ENCODE peak calls at places on chromosomes 7 and 10, in ten cellular contexts. One of them, this sample, is unnamed.

GRCh38 chr10:72525277-72525676 is 100.6 kb downstream of the MICU1 start:
- DNase-seq in CD8-positive, alpha-beta T cell: no peak
- DNase-seq in NCI-H1105: no peak
- DNase-seq in head of caudate nucleus: no peak
- DNase-seq in T-helper 17 cell: no peak
- DNase-seq in AG04450: no peak
- DNase-seq in lower lobe of right lung: no peak
- DNase-seq in adipocyte: peak
- DNase-seq in effector CD4-positive, alpha-beta T cell: no peak
- DNase-seq in stimulated activated CD4-positive, alpha-beta T cell treated with anti-CD3 and anti-CD28 coated beads, Interleukin-2, amount 100 ng/mL, for 48 hours: no peak
- DNase-seq in this sample: no peak

GRCh38 chr10:18611168-18611567 is 40.2 kb downstream of the NSUN6 start:
- DNase-seq in stimulated activated CD4-positive, alpha-beta T cell treated with anti-CD3 and anti-CD28 coated beads, Interleukin-2, amount 100 ng/mL, for 48 hours: no peak
- DNase-seq in CD8-positive, alpha-beta T cell: no peak
- DNase-seq in NCI-H1105: no peak
- DNase-seq in AG04450: no peak
- DNase-seq in lower lobe of right lung: no peak
- DNase-seq in head of caudate nucleus: no peak
- DNase-seq in effector CD4-positive, alpha-beta T cell: no peak
- DNase-seq in T-helper 17 cell: no peak
- DNase-seq in adipocyte: no peak
- DNase-seq in this sample: no peak

GRCh38 chr10:36421999-36422398 is 703.4 kb upstream of the ANKRD30A start:
- DNase-seq in head of caudate nucleus: no peak
- DNase-seq in T-helper 17 cell: no peak
- DNase-seq in adipocyte: no peak
- DNase-seq in lower lobe of right lung: no peak
- DNase-seq in AG04450: no peak
- DNase-seq in NCI-H1105: no peak
- DNase-seq in CD8-positive, alpha-beta T cell: no peak
- DNase-seq in stimulated activated CD4-positive, alpha-beta T cell treated with anti-CD3 and anti-CD28 coated beads, Interleukin-2, amount 100 ng/mL, for 48 hours: no peak
- DNase-seq in effector CD4-positive, alpha-beta T cell: no peak
- DNase-seq in this sample: no peak

GRCh38 chr10:109773818-109774440 is 149.4 kb downstream of the XPNPEP1 start:
- DNase-seq in AG04450: no peak
- DNase-seq in T-helper 17 cell: no peak
- DNase-seq in head of caudate nucleus: no peak
- DNase-seq in lower lobe of right lung: no peak
- DNase-seq in adipocyte: peak
- DNase-seq in NCI-H1105: peak
- DNase-seq in stimulated activated CD4-positive, alpha-beta T cell treated with anti-CD3 and anti-CD28 coated beads, Interleukin-2, amount 100 ng/mL, for 48 hours: no peak
- DNase-seq in CD8-positive, alpha-beta T cell: no peak
- DNase-seq in effector CD4-positive, alpha-beta T cell: no peak
- DNase-seq in this sample: no peak

GRCh38 chr7:105935250-105935649 is 27.8 kb upstream of the CDHR3 start:
- DNase-seq in head of caudate nucleus: no peak
- DNase-seq in lower lobe of right lung: no peak
- DNase-seq in adipocyte: no peak
- DNase-seq in stimulated activated CD4-positive, alpha-beta T cell treated with anti-CD3 and anti-CD28 coated beads, Interleukin-2, amount 100 ng/mL, for 48 hours: no peak
- DNase-seq in effector CD4-positive, alpha-beta T cell: no peak
- DNase-seq in T-helper 17 cell: no peak
- DNase-seq in NCI-H1105: peak
- DNase-seq in CD8-positive, alpha-beta T cell: no peak
- DNase-seq in AG04450: no peak
- DNase-seq in this sample: no peak

GRCh38 chr10:11609492-11610093 is 1.9 kb downstream of the USP6NL start:
- DNase-seq in head of caudate nucleus: no peak
- DNase-seq in stimulated activated CD4-positive, alpha-beta T cell treated with anti-CD3 and anti-CD28 coated beads, Interleukin-2, amount 100 ng/mL, for 48 hours: no peak
- DNase-seq in lower lobe of right lung: no peak
- DNase-seq in effector CD4-positive, alpha-beta T cell: no peak
- DNase-seq in CD8-positive, alpha-beta T cell: no peak
- DNase-seq in T-helper 17 cell: no peak
- DNase-seq in AG04450: no peak
- DNase-seq in adipocyte: no peak
- DNase-seq in NCI-H1105: no peak
- DNase-seq in this sample: no peak

GRCh38 chr7:77242535-77242934 is 42.9 kb upstream of the FGL2 start:
- DNase-seq in effector CD4-positive, alpha-beta T cell: no peak
- DNase-seq in adipocyte: no peak
- DNase-seq in NCI-H1105: no peak
- DNase-seq in lower lobe of right lung: no peak
- DNase-seq in stimulated activated CD4-positive, alpha-beta T cell treated with anti-CD3 and anti-CD28 coated beads, Interleukin-2, amount 100 ng/mL, for 48 hours: no peak
- DNase-seq in AG04450: no peak
- DNase-seq in head of caudate nucleus: no peak
- DNase-seq in CD8-positive, alpha-beta T cell: no peak
- DNase-seq in T-helper 17 cell: no peak
- DNase-seq in this sample: no peak

GRCh38 chr10:44948713-44949112 is 10.9 kb upstream of the RASSF4 start:
- DNase-seq in adipocyte: no peak
- DNase-seq in AG04450: no peak
- DNase-seq in effector CD4-positive, alpha-beta T cell: no peak
- DNase-seq in head of caudate nucleus: no peak
- DNase-seq in T-helper 17 cell: no peak
- DNase-seq in CD8-positive, alpha-beta T cell: no peak
- DNase-seq in stimulated activated CD4-positive, alpha-beta T cell treated with anti-CD3 and anti-CD28 coated beads, Interleukin-2, amount 100 ng/mL, for 48 hours: no peak
- DNase-seq in lower lobe of right lung: no peak
- DNase-seq in NCI-H1105: no peak
- DNase-seq in this sample: no peak

GRCh38 chr10:33240931-33241330 is 93.5 kb downstream of the NRP1 start:
- DNase-seq in CD8-positive, alpha-beta T cell: no peak
- DNase-seq in head of caudate nucleus: no peak
- DNase-seq in adipocyte: peak
- DNase-seq in NCI-H1105: no peak
- DNase-seq in AG04450: no peak
- DNase-seq in T-helper 17 cell: no peak
- DNase-seq in lower lobe of right lung: no peak
- DNase-seq in stimulated activated CD4-positive, alpha-beta T cell treated with anti-CD3 and anti-CD28 coated beads, Interleukin-2, amount 100 ng/mL, for 48 hours: no peak
- DNase-seq in effector CD4-positive, alpha-beta T cell: no peak
- DNase-seq in this sample: no peak

GRCh38 chr7:27248911-27249723 is 6.5 kb downstream of the EVX1 start:
- DNase-seq in lower lobe of right lung: no peak
- DNase-seq in head of caudate nucleus: no peak
- DNase-seq in T-helper 17 cell: no peak
- DNase-seq in adipocyte: no peak
- DNase-seq in AG04450: no peak
- DNase-seq in effector CD4-positive, alpha-beta T cell: no peak
- DNase-seq in CD8-positive, alpha-beta T cell: no peak
- DNase-seq in stimulated activated CD4-positive, alpha-beta T cell treated with anti-CD3 and anti-CD28 coated beads, Interleukin-2, amount 100 ng/mL, for 48 hours: no peak
- DNase-seq in NCI-H1105: no peak
- DNase-seq in this sample: no peak

GRCh38 chr10:31031666-31032514 is at the start of gene ZNF438:
- DNase-seq in CD8-positive, alpha-beta T cell: peak
- DNase-seq in T-helper 17 cell: peak
- DNase-seq in head of caudate nucleus: peak
- DNase-seq in NCI-H1105: peak
- DNase-seq in effector CD4-positive, alpha-beta T cell: peak
- DNase-seq in AG04450: peak
- DNase-seq in stimulated activated CD4-positive, alpha-beta T cell treated with anti-CD3 and anti-CD28 coated beads, Interleukin-2, amount 100 ng/mL, for 48 hours: peak
- DNase-seq in adipocyte: peak
- DNase-seq in lower lobe of right lung: peak
- DNase-seq in this sample: peak

GRCh38 chr10:86203162-86203905 is 163.3 kb downstream of the GRID1 start:
- DNase-seq in CD8-positive, alpha-beta T cell: no peak
- DNase-seq in effector CD4-positive, alpha-beta T cell: no peak
- DNase-seq in adipocyte: peak
- DNase-seq in AG04450: no peak
- DNase-seq in T-helper 17 cell: no peak
- DNase-seq in NCI-H1105: no peak
- DNase-seq in stimulated activated CD4-positive, alpha-beta T cell treated with anti-CD3 and anti-CD28 coated beads, Interleukin-2, amount 100 ng/mL, for 48 hours: no peak
- DNase-seq in lower lobe of right lung: no peak
- DNase-seq in head of caudate nucleus: no peak
- DNase-seq in this sample: no peak

GRCh38 chr10:28842321-28842720 is 165.0 kb downstream of the BAMBI start:
- DNase-seq in CD8-positive, alpha-beta T cell: no peak
- DNase-seq in stimulated activated CD4-positive, alpha-beta T cell treated with anti-CD3 and anti-CD28 coated beads, Interleukin-2, amount 100 ng/mL, for 48 hours: no peak
- DNase-seq in adipocyte: peak
- DNase-seq in effector CD4-positive, alpha-beta T cell: no peak
- DNase-seq in lower lobe of right lung: no peak
- DNase-seq in head of caudate nucleus: no peak
- DNase-seq in T-helper 17 cell: no peak
- DNase-seq in AG04450: no peak
- DNase-seq in NCI-H1105: no peak
- DNase-seq in this sample: no peak

GRCh38 chr7:152872745-152873118 is 113.2 kb downstream of the ACTR3B start:
- DNase-seq in lower lobe of right lung: no peak
- DNase-seq in NCI-H1105: no peak
- DNase-seq in stimulated activated CD4-positive, alpha-beta T cell treated with anti-CD3 and anti-CD28 coated beads, Interleukin-2, amount 100 ng/mL, for 48 hours: no peak
- DNase-seq in AG04450: no peak
- DNase-seq in adipocyte: no peak
- DNase-seq in T-helper 17 cell: no peak
- DNase-seq in head of caudate nucleus: no peak
- DNase-seq in effector CD4-positive, alpha-beta T cell: no peak
- DNase-seq in CD8-positive, alpha-beta T cell: no peak
- DNase-seq in this sample: no peak

GRCh38 chr10:9230625-9231024 is 1176.1 kb downstream of the GATA3 start:
- DNase-seq in stimulated activated CD4-positive, alpha-beta T cell treated with anti-CD3 and anti-CD28 coated beads, Interleukin-2, amount 100 ng/mL, for 48 hours: no peak
- DNase-seq in T-helper 17 cell: no peak
- DNase-seq in adipocyte: no peak
- DNase-seq in NCI-H1105: no peak
- DNase-seq in lower lobe of right lung: no peak
- DNase-seq in head of caudate nucleus: no peak
- DNase-seq in effector CD4-positive, alpha-beta T cell: no peak
- DNase-seq in AG04450: no peak
- DNase-seq in CD8-positive, alpha-beta T cell: no peak
- DNase-seq in this sample: no peak

GRCh38 chr7:152762056-152762455 is 2.5 kb downstream of the ACTR3B start:
- DNase-seq in stimulated activated CD4-positive, alpha-beta T cell treated with anti-CD3 and anti-CD28 coated beads, Interleukin-2, amount 100 ng/mL, for 48 hours: no peak
- DNase-seq in adipocyte: peak
- DNase-seq in lower lobe of right lung: no peak
- DNase-seq in CD8-positive, alpha-beta T cell: no peak
- DNase-seq in head of caudate nucleus: no peak
- DNase-seq in NCI-H1105: no peak
- DNase-seq in AG04450: no peak
- DNase-seq in T-helper 17 cell: no peak
- DNase-seq in effector CD4-positive, alpha-beta T cell: no peak
- DNase-seq in this sample: no peak

GRCh38 chr7:130489140-130489967 is 2.5 kb upstream of the MEST start:
- DNase-seq in effector CD4-positive, alpha-beta T cell: no peak
- DNase-seq in lower lobe of right lung: no peak
- DNase-seq in stimulated activated CD4-positive, alpha-beta T cell treated with anti-CD3 and anti-CD28 coated beads, Interleukin-2, amount 100 ng/mL, for 48 hours: no peak
- DNase-seq in adipocyte: peak
- DNase-seq in head of caudate nucleus: no peak
- DNase-seq in T-helper 17 cell: no peak
- DNase-seq in AG04450: no peak
- DNase-seq in CD8-positive, alpha-beta T cell: no peak
- DNase-seq in NCI-H1105: no peak
- DNase-seq in this sample: no peak

GRCh38 chr7:117157121-117157870 is 165.6 kb downstream of the WNT2 start:
- DNase-seq in lower lobe of right lung: peak
- DNase-seq in effector CD4-positive, alpha-beta T cell: no peak
- DNase-seq in T-helper 17 cell: no peak
- DNase-seq in CD8-positive, alpha-beta T cell: no peak
- DNase-seq in NCI-H1105: no peak
- DNase-seq in stimulated activated CD4-positive, alpha-beta T cell treated with anti-CD3 and anti-CD28 coated beads, Interleukin-2, amount 100 ng/mL, for 48 hours: no peak
- DNase-seq in AG04450: peak
- DNase-seq in head of caudate nucleus: peak
- DNase-seq in adipocyte: peak
- DNase-seq in this sample: no peak

GRCh38 chr7:102080371-102081243 is 206.1 kb upstream of the SH2B2 start:
- DNase-seq in stimulated activated CD4-positive, alpha-beta T cell treated with anti-CD3 and anti-CD28 coated beads, Interleukin-2, amount 100 ng/mL, for 48 hours: no peak
- DNase-seq in AG04450: no peak
- DNase-seq in CD8-positive, alpha-beta T cell: no peak
- DNase-seq in T-helper 17 cell: no peak
- DNase-seq in adipocyte: no peak
- DNase-seq in lower lobe of right lung: no peak
- DNase-seq in head of caudate nucleus: peak
- DNase-seq in effector CD4-positive, alpha-beta T cell: no peak
- DNase-seq in NCI-H1105: no peak
- DNase-seq in this sample: no peak

GRCh38 chr7:87342231-87342630 is 3.2 kb upstream of the CROT start:
- DNase-seq in AG04450: no peak
- DNase-seq in head of caudate nucleus: no peak
- DNase-seq in adipocyte: no peak
- DNase-seq in effector CD4-positive, alpha-beta T cell: no peak
- DNase-seq in CD8-positive, alpha-beta T cell: no peak
- DNase-seq in NCI-H1105: no peak
- DNase-seq in lower lobe of right lung: no peak
- DNase-seq in T-helper 17 cell: no peak
- DNase-seq in stimulated activated CD4-positive, alpha-beta T cell treated with anti-CD3 and anti-CD28 coated beads, Interleukin-2, amount 100 ng/mL, for 48 hours: no peak
- DNase-seq in this sample: no peak

GRCh38 chr7:5420841-5421625 is 2.6 kb downstream of the TNRC18 start:
- DNase-seq in T-helper 17 cell: no peak
- DNase-seq in stimulated activated CD4-positive, alpha-beta T cell treated with anti-CD3 and anti-CD28 coated beads, Interleukin-2, amount 100 ng/mL, for 48 hours: no peak
- DNase-seq in lower lobe of right lung: peak
- DNase-seq in AG04450: no peak
- DNase-seq in CD8-positive, alpha-beta T cell: no peak
- DNase-seq in NCI-H1105: no peak
- DNase-seq in effector CD4-positive, alpha-beta T cell: no peak
- DNase-seq in head of caudate nucleus: peak
- DNase-seq in adipocyte: no peak
- DNase-seq in this sample: peak

GRCh38 chr10:9342865-9343450 is 1288.5 kb downstream of the GATA3 start:
- DNase-seq in effector CD4-positive, alpha-beta T cell: no peak
- DNase-seq in lower lobe of right lung: no peak
- DNase-seq in T-helper 17 cell: no peak
- DNase-seq in AG04450: peak
- DNase-seq in stimulated activated CD4-positive, alpha-beta T cell treated with anti-CD3 and anti-CD28 coated beads, Interleukin-2, amount 100 ng/mL, for 48 hours: no peak
- DNase-seq in NCI-H1105: no peak
- DNase-seq in CD8-positive, alpha-beta T cell: no peak
- DNase-seq in adipocyte: peak
- DNase-seq in head of caudate nucleus: peak
- DNase-seq in this sample: no peak

GRCh38 chr7:35004531-35005096 is 32.7 kb downstream of the DPY19L1 start:
- DNase-seq in stimulated activated CD4-positive, alpha-beta T cell treated with anti-CD3 and anti-CD28 coated beads, Interleukin-2, amount 100 ng/mL, for 48 hours: no peak
- DNase-seq in T-helper 17 cell: no peak
- DNase-seq in NCI-H1105: no peak
- DNase-seq in adipocyte: peak
- DNase-seq in CD8-positive, alpha-beta T cell: no peak
- DNase-seq in effector CD4-positive, alpha-beta T cell: no peak
- DNase-seq in head of caudate nucleus: peak
- DNase-seq in AG04450: no peak
- DNase-seq in lower lobe of right lung: no peak
- DNase-seq in this sample: no peak

GRCh38 chr7:36299882-36300341 is 89.8 kb upstream of the ANLN start:
- DNase-seq in AG04450: no peak
- DNase-seq in lower lobe of right lung: no peak
- DNase-seq in stimulated activated CD4-positive, alpha-beta T cell treated with anti-CD3 and anti-CD28 coated beads, Interleukin-2, amount 100 ng/mL, for 48 hours: no peak
- DNase-seq in head of caudate nucleus: no peak
- DNase-seq in effector CD4-positive, alpha-beta T cell: no peak
- DNase-seq in adipocyte: no peak
- DNase-seq in T-helper 17 cell: no peak
- DNase-seq in NCI-H1105: no peak
- DNase-seq in CD8-positive, alpha-beta T cell: no peak
- DNase-seq in this sample: no peak

GRCh38 chr10:103193820-103194529 is 903 bp upstream of the NT5C2 start:
- DNase-seq in effector CD4-positive, alpha-beta T cell: no peak
- DNase-seq in T-helper 17 cell: no peak
- DNase-seq in lower lobe of right lung: no peak
- DNase-seq in stimulated activated CD4-positive, alpha-beta T cell treated with anti-CD3 and anti-CD28 coated beads, Interleukin-2, amount 100 ng/mL, for 48 hours: no peak
- DNase-seq in NCI-H1105: no peak
- DNase-seq in head of caudate nucleus: no peak
- DNase-seq in AG04450: no peak
- DNase-seq in adipocyte: no peak
- DNase-seq in CD8-positive, alpha-beta T cell: no peak
- DNase-seq in this sample: no peak

GRCh38 chr10:9305018-9305655 is 1250.6 kb downstream of the GATA3 start:
- DNase-seq in stimulated activated CD4-positive, alpha-beta T cell treated with anti-CD3 and anti-CD28 coated beads, Interleukin-2, amount 100 ng/mL, for 48 hours: no peak
- DNase-seq in NCI-H1105: peak
- DNase-seq in effector CD4-positive, alpha-beta T cell: no peak
- DNase-seq in head of caudate nucleus: no peak
- DNase-seq in CD8-positive, alpha-beta T cell: no peak
- DNase-seq in T-helper 17 cell: no peak
- DNase-seq in adipocyte: peak
- DNase-seq in lower lobe of right lung: no peak
- DNase-seq in AG04450: no peak
- DNase-seq in this sample: no peak

GRCh38 chr7:33558961-33559710 is 346.2 kb upstream of the BMPER start:
- DNase-seq in adipocyte: no peak
- DNase-seq in AG04450: no peak
- DNase-seq in NCI-H1105: no peak
- DNase-seq in T-helper 17 cell: no peak
- DNase-seq in head of caudate nucleus: no peak
- DNase-seq in stimulated activated CD4-positive, alpha-beta T cell treated with anti-CD3 and anti-CD28 coated beads, Interleukin-2, amount 100 ng/mL, for 48 hours: no peak
- DNase-seq in effector CD4-positive, alpha-beta T cell: no peak
- DNase-seq in CD8-positive, alpha-beta T cell: no peak
- DNase-seq in lower lobe of right lung: no peak
- DNase-seq in this sample: no peak

GRCh38 chr10:23156447-23157150 is 35.5 kb upstream of the PTF1A start:
- DNase-seq in effector CD4-positive, alpha-beta T cell: no peak
- DNase-seq in lower lobe of right lung: no peak
- DNase-seq in adipocyte: no peak
- DNase-seq in NCI-H1105: no peak
- DNase-seq in T-helper 17 cell: no peak
- DNase-seq in AG04450: no peak
- DNase-seq in head of caudate nucleus: no peak
- DNase-seq in stimulated activated CD4-positive, alpha-beta T cell treated with anti-CD3 and anti-CD28 coated beads, Interleukin-2, amount 100 ng/mL, for 48 hours: no peak
- DNase-seq in CD8-positive, alpha-beta T cell: no peak
- DNase-seq in this sample: no peak

This sample was measured in Right ventricle myocardium inferior.